ENCODE peak calls at places on chromosomes 1 and 21, in ten cellular contexts. One of them, this sample, is unnamed.

GRCh38 chr1:6859415-6860343 is 74.4 kb downstream of the CAMTA1 start:
- DNase-seq in ecto neural progenitor cell: no peak
- DNase-seq in activated B cell treated with CpG ODN at 0.5 μM for 24 hours: no peak
- DNase-seq in colonic mucosa: no peak
- DNase-seq in EL: peak
- DNase-seq in C1 segment of cervical spinal cord: no peak
- DNase-seq in NAMALWA: no peak
- DNase-seq in stimulated activated CD4-positive, alpha-beta T cell treated with anti-CD3 and anti-CD28 coated beads, Interleukin-4, amount 100 ng/mL, for 48 hours: no peak
- DNase-seq in amygdala: no peak
- DNase-seq in activated T-cell treated with anti-CD3 and anti-CD28 coated beads for 1 hour: no peak
- DNase-seq in this sample: no peak

GRCh38 chr1:214518387-214518786 is 33.0 kb downstream of the PTPN14 start:
- DNase-seq in ecto neural progenitor cell: no peak
- DNase-seq in EL: peak
- DNase-seq in activated B cell treated with CpG ODN at 0.5 μM for 24 hours: no peak
- DNase-seq in C1 segment of cervical spinal cord: no peak
- DNase-seq in activated T-cell treated with anti-CD3 and anti-CD28 coated beads for 1 hour: no peak
- DNase-seq in stimulated activated CD4-positive, alpha-beta T cell treated with anti-CD3 and anti-CD28 coated beads, Interleukin-4, amount 100 ng/mL, for 48 hours: no peak
- DNase-seq in amygdala: no peak
- DNase-seq in NAMALWA: no peak
- DNase-seq in colonic mucosa: no peak
- DNase-seq in this sample: no peak

GRCh38 chr1:202286622-202287097 is 55.1 kb downstream of the UBE2T start:
- DNase-seq in activated T-cell treated with anti-CD3 and anti-CD28 coated beads for 1 hour: no peak
- DNase-seq in C1 segment of cervical spinal cord: no peak
- DNase-seq in activated B cell treated with CpG ODN at 0.5 μM for 24 hours: no peak
- DNase-seq in EL: peak
- DNase-seq in colonic mucosa: no peak
- DNase-seq in amygdala: no peak
- DNase-seq in NAMALWA: no peak
- DNase-seq in stimulated activated CD4-positive, alpha-beta T cell treated with anti-CD3 and anti-CD28 coated beads, Interleukin-4, amount 100 ng/mL, for 48 hours: no peak
- DNase-seq in ecto neural progenitor cell: no peak
- DNase-seq in this sample: no peak

GRCh38 chr1:83318361-83318760 is 680.6 kb downstream of the TTLL7 start:
- DNase-seq in amygdala: no peak
- DNase-seq in EL: no peak
- DNase-seq in ecto neural progenitor cell: no peak
- DNase-seq in activated T-cell treated with anti-CD3 and anti-CD28 coated beads for 1 hour: no peak
- DNase-seq in C1 segment of cervical spinal cord: no peak
- DNase-seq in activated B cell treated with CpG ODN at 0.5 μM for 24 hours: no peak
- DNase-seq in stimulated activated CD4-positive, alpha-beta T cell treated with anti-CD3 and anti-CD28 coated beads, Interleukin-4, amount 100 ng/mL, for 48 hours: no peak
- DNase-seq in NAMALWA: no peak
- DNase-seq in colonic mucosa: no peak
- DNase-seq in this sample: no peak

GRCh38 chr1:234409328-234409727 is 36.1 kb downstream of the COA6 start:
- DNase-seq in amygdala: no peak
- DNase-seq in stimulated activated CD4-positive, alpha-beta T cell treated with anti-CD3 and anti-CD28 coated beads, Interleukin-4, amount 100 ng/mL, for 48 hours: no peak
- DNase-seq in C1 segment of cervical spinal cord: no peak
- DNase-seq in activated B cell treated with CpG ODN at 0.5 μM for 24 hours: no peak
- DNase-seq in EL: no peak
- DNase-seq in NAMALWA: no peak
- DNase-seq in activated T-cell treated with anti-CD3 and anti-CD28 coated beads for 1 hour: no peak
- DNase-seq in ecto neural progenitor cell: no peak
- DNase-seq in colonic mucosa: no peak
- DNase-seq in this sample: no peak

GRCh38 chr1:236280438-236281285 is 1.1 kb downstream of the ERO1B start:
- DNase-seq in activated B cell treated with CpG ODN at 0.5 μM for 24 hours: no peak
- DNase-seq in amygdala: no peak
- DNase-seq in EL: peak
- DNase-seq in C1 segment of cervical spinal cord: no peak
- DNase-seq in activated T-cell treated with anti-CD3 and anti-CD28 coated beads for 1 hour: peak
- DNase-seq in stimulated activated CD4-positive, alpha-beta T cell treated with anti-CD3 and anti-CD28 coated beads, Interleukin-4, amount 100 ng/mL, for 48 hours: no peak
- DNase-seq in NAMALWA: peak
- DNase-seq in ecto neural progenitor cell: peak
- DNase-seq in colonic mucosa: peak
- DNase-seq in this sample: no peak

GRCh38 chr1:186225089-186225488 is 150.0 kb downstream of the TPR start:
- DNase-seq in NAMALWA: no peak
- DNase-seq in colonic mucosa: no peak
- DNase-seq in amygdala: no peak
- DNase-seq in C1 segment of cervical spinal cord: no peak
- DNase-seq in stimulated activated CD4-positive, alpha-beta T cell treated with anti-CD3 and anti-CD28 coated beads, Interleukin-4, amount 100 ng/mL, for 48 hours: no peak
- DNase-seq in EL: peak
- DNase-seq in activated T-cell treated with anti-CD3 and anti-CD28 coated beads for 1 hour: no peak
- DNase-seq in ecto neural progenitor cell: no peak
- DNase-seq in activated B cell treated with CpG ODN at 0.5 μM for 24 hours: no peak
- DNase-seq in this sample: no peak

GRCh38 chr1:8259498-8260290 is 58.2 kb upstream of the SLC45A1 start:
- DNase-seq in ecto neural progenitor cell: no peak
- DNase-seq in NAMALWA: no peak
- DNase-seq in stimulated activated CD4-positive, alpha-beta T cell treated with anti-CD3 and anti-CD28 coated beads, Interleukin-4, amount 100 ng/mL, for 48 hours: no peak
- DNase-seq in colonic mucosa: peak
- DNase-seq in C1 segment of cervical spinal cord: no peak
- DNase-seq in activated B cell treated with CpG ODN at 0.5 μM for 24 hours: no peak
- DNase-seq in amygdala: no peak
- DNase-seq in EL: peak
- DNase-seq in activated T-cell treated with anti-CD3 and anti-CD28 coated beads for 1 hour: no peak
- DNase-seq in this sample: peak

GRCh38 chr1:238789916-238790667 is 596.3 kb upstream of the CHRM3 start:
- DNase-seq in stimulated activated CD4-positive, alpha-beta T cell treated with anti-CD3 and anti-CD28 coated beads, Interleukin-4, amount 100 ng/mL, for 48 hours: no peak
- DNase-seq in colonic mucosa: no peak
- DNase-seq in activated B cell treated with CpG ODN at 0.5 μM for 24 hours: no peak
- DNase-seq in amygdala: no peak
- DNase-seq in EL: no peak
- DNase-seq in ecto neural progenitor cell: no peak
- DNase-seq in activated T-cell treated with anti-CD3 and anti-CD28 coated beads for 1 hour: no peak
- DNase-seq in C1 segment of cervical spinal cord: no peak
- DNase-seq in NAMALWA: no peak
- DNase-seq in this sample: no peak

GRCh38 chr21:44905725-44906084 is 15.0 kb downstream of the ITGB2 start:
- DNase-seq in amygdala: no peak
- DNase-seq in activated B cell treated with CpG ODN at 0.5 μM for 24 hours: no peak
- DNase-seq in EL: no peak
- DNase-seq in NAMALWA: no peak
- DNase-seq in ecto neural progenitor cell: no peak
- DNase-seq in activated T-cell treated with anti-CD3 and anti-CD28 coated beads for 1 hour: no peak
- DNase-seq in stimulated activated CD4-positive, alpha-beta T cell treated with anti-CD3 and anti-CD28 coated beads, Interleukin-4, amount 100 ng/mL, for 48 hours: no peak
- DNase-seq in colonic mucosa: no peak
- DNase-seq in C1 segment of cervical spinal cord: no peak
- DNase-seq in this sample: no peak